ENCODE peak calls at places on chromosomes 7 and 10, in ten cellular contexts. E, U, K, S, R, H, Y, B, A and W are unnamed samples. For H3K9me2, the result is how much of the 10 kb centered on the place peaks cover.

GRCh38 chr7:43868181-43868580 is 1.1 kb downstream of the MRPS24 start:
- DNase-seq in E (no peak), U (no peak), K (peak), S (peak), R (no peak), H (no peak), Y (no peak), B (no peak), A (no peak), W (no peak)

GRCh38 chr7:65804887-65805286 is 68.0 kb upstream of the VKORC1L1 start:
- DNase-seq in E (no peak), U (peak), K (no peak), S (no peak), R (no peak), H (no peak), Y (no peak), B (no peak), A (no peak), W (no peak)

GRCh38 chr10:62811159-62811875 is 4.8 kb downstream of the EGR2 start:
- DNase-seq in E (no peak), U (no peak), K (no peak), S (no peak), R (no peak), H (no peak), Y (no peak), B (no peak), A (no peak), W (no peak)

GRCh38 chr10:63064706-63065105 is 68.4 kb upstream of the NRBF2 start:
- DNase-seq in E (no peak), U (peak), K (no peak), S (no peak), R (no peak), H (no peak), Y (no peak), B (no peak), A (no peak), W (peak)

GRCh38 chr7:27078616-27079233 is 17.1 kb downstream of the HOXA1 start:
- DNase-seq in E (no peak), U (peak), K (no peak), S (no peak), R (no peak), H (no peak), Y (no peak), B (no peak), A (no peak), W (no peak)

GRCh38 chr7:159140170-159140910 is 4.3 kb downstream of the VIPR2 start:
- DNase-seq in E (no peak), U (no peak), K (no peak), S (no peak), R (no peak), H (no peak), Y (peak), B (no peak), A (no peak), W (no peak)

GRCh38 chr10:74418285-74418872 is 267.4 kb downstream of the ADK start:
- DNase-seq in E (no peak), U (no peak), K (no peak), S (no peak), R (peak), H (peak), Y (peak), B (peak), A (no peak), W (no peak)

GRCh38 chr10:96334888-96335526 is 23.8 kb downstream of the OPALIN start:
- DNase-seq in E (peak), U (peak), K (peak), S (peak), R (peak), H (peak), Y (peak), B (peak), A (no peak), W (peak)

GRCh38 chr7:142803901-142804300 is 33.1 kb downstream of the PRSS2 start:
- DNase-seq in E (no peak), U (no peak), K (no peak), S (no peak), R (no peak), H (no peak), Y (no peak), B (no peak), A (no peak), W (no peak)

GRCh38 chr7:94374231-94374630 is 20.5 kb upstream of the COL1A2 start:
- DNase-seq in E (no peak), U (peak), K (no peak), S (no peak), R (peak), H (no peak), Y (peak), B (peak), A (no peak), W (peak)

GRCh38 chr7:101162551-101163280 is 2.7 kb downstream of the VGF start:
- DNase-seq in E (no peak), U (peak), K (peak), S (no peak), R (peak), H (peak), Y (peak), B (peak), A (peak), W (peak)

GRCh38 chr7:73647725-73648592 is 19.7 kb upstream of the VPS37D start:
- DNase-seq in E (no peak), U (peak), K (no peak), S (no peak), R (peak), H (peak), Y (peak), B (peak), A (no peak), W (peak)

GRCh38 chr10:70274643-70275042 is 9.2 kb downstream of the NPFFR1 start:
- DNase-seq in E (no peak), U (no peak), K (no peak), S (peak), R (no peak), H (no peak), Y (no peak), B (no peak), A (no peak), W (peak)

GRCh38 chr10:53808677-53809076 is 992.4 kb downstream of the PCDH15 start:
- DNase-seq in E (no peak), U (peak), K (no peak), S (no peak), R (no peak), H (no peak), Y (peak), B (peak), A (no peak), W (no peak)

GRCh38 chr7:95718556-95719410 is 53.6 kb upstream of the DYNC1I1 start:
- DNase-seq in E (peak), U (peak), K (no peak), S (peak), R (no peak), H (peak), Y (peak), B (no peak), A (peak), W (peak)

GRCh38 chr10:44390585-44391072 is 5.7 kb upstream of the CXCL12 start:
- DNase-seq in E (no peak), U (no peak), K (no peak), S (no peak), R (no peak), H (no peak), Y (no peak), B (no peak), A (peak), W (peak)

GRCh38 chr10:63700935-63701263 is 179.7 kb downstream of the REEP3 start:
- DNase-seq in E (no peak), U (no peak), K (no peak), S (no peak), R (no peak), H (no peak), Y (no peak), B (no peak), A (no peak), W (peak)

GRCh38 chr10:127013251-127013656 is 108.0 kb downstream of the DOCK1 start:
- DNase-seq in E (no peak), U (peak), K (no peak), S (no peak), R (peak), H (no peak), Y (no peak), B (no peak), A (no peak), W (no peak)

GRCh38 chr7:41630741-41631140 is 72.1 kb downstream of the INHBA start:
- DNase-seq in E (no peak), U (no peak), K (no peak), S (peak), R (no peak), H (no peak), Y (peak), B (no peak), A (no peak), W (no peak)

GRCh38 chr10:67923551-67923950 is 39.1 kb downstream of the SIRT1 start:
- DNase-seq in E (no peak), U (peak), K (no peak), S (no peak), R (no peak), H (no peak), Y (no peak), B (no peak), A (no peak), W (peak)

GRCh38 chr10:35226507-35226906 is 99.9 kb downstream of the CREM start:
- DNase-seq in E (no peak), U (no peak), K (no peak), S (no peak), R (no peak), H (no peak), Y (no peak), B (no peak), A (no peak), W (no peak)

GRCh38 chr7:128831994-128832879 is 2.0 kb downstream of the FLNC start:
- DNase-seq in E (no peak), U (peak), K (peak), S (no peak), R (no peak), H (peak), Y (peak), B (peak), A (no peak), W (peak)

GRCh38 chr10:131657318-131657984 is 243.4 kb upstream of the PPP2R2D start:
- DNase-seq in E (no peak), U (no peak), K (no peak), S (no peak), R (no peak), H (no peak), Y (no peak), B (no peak), A (no peak), W (no peak)

GRCh38 chr7:45940939-45941338 is 19.9 kb upstream of the IGFBP3 start:
- DNase-seq in E (no peak), U (no peak), K (no peak), S (no peak), R (no peak), H (no peak), Y (no peak), B (no peak), A (no peak), W (no peak)

GRCh38 chr7:45938626-45939302 is 17.7 kb upstream of the IGFBP3 start:
- DNase-seq in E (no peak), U (no peak), K (no peak), S (peak), R (no peak), H (no peak), Y (peak), B (no peak), A (peak), W (no peak)

GRCh38 chr7:45939574-45939973 is 18.5 kb upstream of the IGFBP3 start:
- DNase-seq in E (no peak), U (no peak), K (no peak), S (no peak), R (no peak), H (no peak), Y (no peak), B (no peak), A (no peak), W (no peak)

DNA sequence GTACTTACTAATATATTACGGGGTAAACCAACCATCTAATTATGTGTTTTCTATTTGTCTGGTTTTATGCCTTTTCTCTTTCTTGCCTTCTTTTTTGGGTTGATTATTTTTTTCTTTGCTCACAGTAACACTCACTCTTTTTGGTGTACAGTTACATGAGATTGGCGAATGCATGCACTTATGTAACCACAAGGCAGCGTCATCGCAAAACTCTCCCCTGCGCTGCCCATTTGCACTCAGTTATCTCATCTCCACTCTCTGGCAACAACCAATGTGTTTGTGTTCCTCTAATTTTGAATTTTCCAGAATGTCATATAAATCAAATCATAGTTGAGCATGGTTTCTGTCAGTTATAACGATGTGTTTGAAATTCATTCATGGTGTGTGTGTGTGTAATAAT is 22.9 kb upstream of the IGFBP3 start:
- DNase-seq in E (no peak), U (no peak), K (no peak), S (no peak), R (no peak), H (no peak), Y (no peak), B (no peak), A (no peak), W (no peak)
- H3K9me2 ChIP-seq in E (under half), U (under half), K (under half), S (under half), R (under half), H (under half), Y (under half), B (under half), A (under half), W (under half)

DNA sequence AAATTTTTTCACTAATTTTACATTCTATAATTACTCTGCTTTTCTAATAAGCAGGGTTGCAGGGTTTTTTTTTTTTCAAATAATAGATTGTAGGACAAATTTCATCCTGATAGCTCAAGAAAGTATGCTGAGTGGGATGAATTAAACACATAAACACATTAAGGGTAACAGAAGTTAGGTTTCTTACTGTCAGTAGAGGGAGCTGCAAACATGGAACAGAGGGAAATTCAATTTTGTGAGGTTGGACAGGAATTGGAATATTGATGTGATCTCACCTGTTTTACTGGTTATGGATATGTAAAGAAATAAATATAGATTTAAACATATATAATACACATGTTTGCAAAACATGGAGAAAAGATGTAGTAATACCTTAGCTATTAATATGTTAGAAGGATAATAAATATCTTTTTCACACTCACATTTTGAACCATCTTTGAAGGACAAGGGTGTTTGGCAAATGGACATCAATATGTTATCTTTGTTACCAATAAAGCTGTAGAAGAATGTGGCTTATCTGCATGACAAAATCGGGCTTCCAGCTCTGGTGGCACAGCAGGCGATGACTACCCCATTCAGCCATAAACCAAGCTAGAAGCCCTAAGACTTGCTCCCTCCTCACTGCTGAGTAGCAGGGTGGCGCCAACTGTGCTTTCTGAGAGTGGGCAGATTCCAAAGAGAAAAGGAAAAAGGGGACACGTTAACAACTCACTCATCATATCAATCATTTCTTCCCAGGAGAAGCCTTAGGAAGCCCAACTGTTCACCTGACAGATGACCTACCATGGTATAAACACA is 1257.4 kb downstream of the GATA3 start:
- DNase-seq in E (no peak), U (peak), K (no peak), S (no peak), R (no peak), H (no peak), Y (peak), B (no peak), A (no peak), W (peak)
- H3K9me2 ChIP-seq in E (under half), U (under half), K (under half), S (under half), R (under half), H (under half), Y (under half), B (under half), A (under half), W (under half)

GRCh38 chr7:151367304-151367703 is 25.7 kb downstream of the NUB1 start:
- DNase-seq in E (no peak), U (peak), K (no peak), S (no peak), R (no peak), H (no peak), Y (no peak), B (no peak), A (no peak), W (peak)
- H3K9me2 ChIP-seq in E (under half), U (under half), K (under half), S (under half), R (under half), H (under half), Y (under half), B (under half), A (under half), W (under half)

GRCh38 chr7:70512144-70512543 is 619.8 kb upstream of the GALNT17 start:
- DNase-seq in E (no peak), U (no peak), K (no peak), S (no peak), R (no peak), H (no peak), Y (no peak), B (no peak), A (no peak), W (no peak)

DNA sequence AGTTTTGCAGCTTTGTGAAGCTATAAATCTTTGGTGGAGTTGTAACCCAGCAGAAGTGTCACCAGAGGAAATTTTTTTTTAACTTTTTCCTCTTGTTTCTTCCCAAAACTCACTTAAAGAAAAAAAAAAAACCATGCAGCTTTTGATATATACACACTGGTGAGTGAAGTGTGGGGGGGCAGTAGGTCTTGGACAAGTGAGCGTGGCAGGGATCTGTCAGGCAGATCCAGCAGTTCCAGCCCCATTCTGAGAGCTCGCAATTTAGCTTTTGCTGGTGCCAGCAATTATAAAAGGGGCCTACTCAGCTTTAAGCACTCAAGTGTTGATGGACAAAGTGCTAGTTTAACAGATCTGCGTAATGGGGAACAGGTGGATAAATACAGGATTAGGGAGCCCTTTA is 619.2 kb upstream of the GALNT17 start:
- DNase-seq in E (no peak), U (no peak), K (no peak), S (no peak), R (no peak), H (no peak), Y (no peak), B (no peak), A (no peak), W (no peak)
- H3K9me2 ChIP-seq in E (under half), U (under half), K (under half), S (under half), R (under half), H (under half), Y (under half), B (under half), A (under half), W (under half)

GRCh38 chr10:71675295-71675970 is 44.1 kb downstream of the C10orf105 start:
- DNase-seq in E (no peak), U (no peak), K (no peak), S (no peak), R (no peak), H (no peak), Y (no peak), B (no peak), A (no peak), W (no peak)

GRCh38 chr10:71677261-71677660 is 42.3 kb downstream of the C10orf105 start:
- DNase-seq in E (no peak), U (no peak), K (no peak), S (no peak), R (no peak), H (no peak), Y (no peak), B (no peak), A (no peak), W (no peak)

GRCh38 chr10:71666607-71667373 is 52.8 kb downstream of the C10orf105 start:
- DNase-seq in E (no peak), U (no peak), K (no peak), S (no peak), R (no peak), H (no peak), Y (no peak), B (peak), A (peak), W (no peak)

GRCh38 chr10:71667374-71667750 is 52.2 kb downstream of the C10orf105 start:
- DNase-seq in E (no peak), U (no peak), K (peak), S (no peak), R (no peak), H (no peak), Y (no peak), B (no peak), A (peak), W (no peak)

DNA sequence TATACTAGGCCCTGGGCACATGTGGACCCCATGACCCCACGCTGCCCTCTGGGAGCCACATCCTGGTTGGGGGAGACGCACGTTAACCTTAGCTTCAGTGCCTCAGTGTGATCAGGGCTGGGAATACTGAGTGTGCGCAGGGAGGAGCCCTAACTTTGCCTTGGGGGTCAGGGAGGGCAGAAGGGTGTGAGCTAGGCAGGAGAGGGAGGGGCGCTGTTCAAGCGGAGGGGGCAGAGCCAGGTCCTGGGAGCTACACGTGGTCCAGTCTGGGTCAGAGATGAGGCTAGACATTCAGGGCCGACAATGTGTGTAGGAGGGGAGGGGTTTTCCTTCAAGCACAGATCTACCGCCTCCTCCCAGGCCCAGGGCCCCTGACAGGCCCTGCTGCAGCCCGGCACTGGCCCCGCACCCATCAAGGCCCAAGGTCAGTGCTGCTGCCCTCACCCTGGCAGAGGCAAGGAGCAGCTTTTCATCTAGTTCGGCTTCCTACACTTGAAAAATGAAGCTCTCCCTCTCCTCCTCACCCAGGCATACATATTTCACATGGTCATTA is 47.5 kb downstream of the C10orf105 start:
- DNase-seq in E (no peak), U (no peak), K (no peak), S (no peak), R (no peak), H (no peak), Y (no peak), B (no peak), A (no peak), W (no peak)
- H3K9me2 ChIP-seq in E (under half), U (under half), K (under half), S (under half), R (under half), H (under half), Y (under half), B (under half), A (under half), W (under half)

DNA sequence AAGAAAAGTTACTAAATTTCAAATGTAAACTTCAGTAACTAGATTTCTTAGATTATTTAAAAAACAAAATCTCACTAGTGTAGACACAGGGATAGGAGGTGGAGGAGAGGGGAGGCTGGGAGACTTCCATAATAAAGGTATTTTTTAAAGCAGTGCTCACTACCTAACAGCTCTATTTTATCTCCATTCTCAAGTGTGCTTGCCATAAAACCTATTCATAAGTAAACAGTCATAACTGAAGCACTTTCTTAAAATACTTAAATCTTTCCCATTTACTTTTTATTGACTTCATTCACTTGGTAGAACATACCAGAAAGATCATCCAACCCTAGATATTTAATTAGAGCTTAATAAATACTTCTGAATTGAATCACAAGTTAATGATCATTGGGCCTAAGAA is 107.5 kb downstream of the SNX13 start:
- DNase-seq in E (no peak), U (no peak), K (no peak), S (no peak), R (no peak), H (no peak), Y (no peak), B (no peak), A (no peak), W (no peak)
- H3K9me2 ChIP-seq in E (under half), U (under half), K (under half), S (under half), R (under half), H (under half), Y (under half), B (under half), A (under half), W (under half)